ENCODE peak calls at places on chromosomes 4 and X, in four cellular contexts. One of them, this sample, is unnamed.
A peak's percentile ranks its signal among the peaks of the same experiment; 100 is the strongest.

GRCh38 chrX:10106801-10107200 is 50.0 kb upstream of the CLCN4 start:
- DNase-seq in H1: no peak
- DNase-seq in IMR-90: no peak
- DNase-seq in mesenchymal stem cell: no peak
- DNase-seq in this sample: no peak

GRCh38 chrX:132480581-132481203 is 8.1 kb downstream of the MBNL3 start:
- DNase-seq in mesenchymal stem cell: peak; percentile 85
- DNase-seq in IMR-90: peak; percentile 20
- DNase-seq in H1: no peak
- DNase-seq in this sample: no peak

GRCh38 chr4:78145005-78145404 is 87.9 kb downstream of the FRAS1 start:
- DNase-seq in IMR-90: no peak
- DNase-seq in mesenchymal stem cell: no peak
- DNase-seq in H1: no peak
- DNase-seq in this sample: no peak

GRCh38 chr4:18932940-18933339 is 911.4 kb upstream of the LCORL start:
- DNase-seq in IMR-90: no peak
- DNase-seq in mesenchymal stem cell: no peak
- DNase-seq in H1: no peak
- DNase-seq in this sample: no peak

GRCh38 chrX:123803331-123803983 is 56.4 kb upstream of the XIAP start:
- DNase-seq in H1: no peak
- DNase-seq in mesenchymal stem cell: peak; percentile 93
- DNase-seq in IMR-90: peak; percentile 75
- DNase-seq in this sample: peak; percentile 0

GRCh38 chr4:68738036-68738435 is 67.6 kb upstream of the UGT2B15 start:
- DNase-seq in IMR-90: no peak
- DNase-seq in mesenchymal stem cell: no peak
- DNase-seq in H1: no peak
- DNase-seq in this sample: no peak

GRCh38 chr4:18934197-18934596 is 912.6 kb upstream of the LCORL start:
- DNase-seq in H1: no peak
- DNase-seq in mesenchymal stem cell: no peak
- DNase-seq in IMR-90: no peak
- DNase-seq in this sample: no peak

GRCh38 chrX:154013614-154014360 is 5.9 kb downstream of the IRAK1 start:
- DNase-seq in H1: no peak
- DNase-seq in IMR-90: peak; percentile 10
- DNase-seq in mesenchymal stem cell: peak; percentile 29
- DNase-seq in this sample: peak; percentile 24

GRCh38 chr4:153520227-153520626 is 54.1 kb downstream of the TMEM131L start:
- DNase-seq in H1: no peak
- DNase-seq in mesenchymal stem cell: no peak
- DNase-seq in IMR-90: no peak
- DNase-seq in this sample: no peak

GRCh38 chrX:136148391-136148790 is 1.1 kb downstream of the FHL1 start:
- DNase-seq in H1: no peak
- DNase-seq in mesenchymal stem cell: no peak
- DNase-seq in IMR-90: no peak
- DNase-seq in this sample: no peak

GRCh38 chr4:54099959-54100606 is at the start of gene GSX2:
- DNase-seq in H1: no peak
- DNase-seq in IMR-90: no peak
- DNase-seq in mesenchymal stem cell: no peak
- DNase-seq in this sample: no peak

GRCh38 chr4:153792007-153792892 is 3.4 kb upstream of the SFRP2 start:
- DNase-seq in IMR-90: no peak
- DNase-seq in mesenchymal stem cell: peak; percentile 82
- DNase-seq in H1: peak; percentile 85
- DNase-seq in this sample: peak; percentile 94

GRCh38 chr4:113561092-113561491 is 200.4 kb downstream of the CAMK2D start:
- DNase-seq in IMR-90: no peak
- DNase-seq in H1: no peak
- DNase-seq in mesenchymal stem cell: no peak
- DNase-seq in this sample: no peak

GRCh38 chr4:1030559-1030958 is 19.1 kb downstream of the FGFRL1 start:
- DNase-seq in H1: no peak
- DNase-seq in IMR-90: no peak
- DNase-seq in mesenchymal stem cell: no peak
- DNase-seq in this sample: no peak

GRCh38 chrX:68431836-68432235 is 1.5 kb downstream of the OPHN1 start:
- DNase-seq in IMR-90: peak; percentile 66
- DNase-seq in mesenchymal stem cell: no peak
- DNase-seq in H1: no peak
- DNase-seq in this sample: no peak
- H4K8ac ChIP-seq in IMR-90: no peak overlapping the region
- H4K8ac ChIP-seq in mesenchymal stem cell: no peak overlapping the region
- H4K8ac ChIP-seq in H1: no peak overlapping the region
- H4K8ac ChIP-seq in this sample: no peak overlapping the region

DNA sequence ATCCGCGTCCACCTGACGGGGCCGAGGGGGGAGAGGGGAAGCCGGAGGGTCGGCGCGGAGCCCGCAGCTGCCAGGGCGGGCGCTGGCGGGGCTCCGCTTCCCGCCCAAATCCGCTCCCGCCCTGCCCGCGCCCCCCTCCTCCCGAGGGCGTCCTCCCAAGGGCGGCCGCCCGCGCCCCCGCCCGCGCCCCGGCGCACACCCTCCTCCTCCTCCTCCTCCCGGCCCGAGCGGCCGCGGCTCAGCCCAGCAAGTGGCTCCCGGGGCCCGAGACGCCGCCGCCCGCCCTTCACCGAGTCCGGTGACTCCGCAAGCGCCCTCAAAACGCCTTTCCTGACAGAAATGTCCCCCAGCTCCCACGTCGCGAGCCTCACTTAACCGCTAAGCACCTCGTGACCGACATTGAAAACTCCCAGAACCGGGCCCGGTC is 487 bp downstream of the HMGB2 start:
- DNase-seq in H1: no peak
- DNase-seq in mesenchymal stem cell: no peak
- DNase-seq in IMR-90: peak; percentile 19
- DNase-seq in this sample: peak; percentile 41
- H4K8ac ChIP-seq in H1: peak overlapping the region; percentile 100
- H4K8ac ChIP-seq in mesenchymal stem cell: peak overlapping the region; percentile 97
- H4K8ac ChIP-seq in IMR-90: peak overlapping the region; percentile 69
- H4K8ac ChIP-seq in this sample: peak overlapping the region; percentile 5

GRCh38 chr4:37977471-37978452 is 17.6 kb downstream of the PTTG2 start:
- DNase-seq in mesenchymal stem cell: peak; percentile 76
- DNase-seq in IMR-90: peak; percentile 55
- DNase-seq in H1: no peak
- DNase-seq in this sample: peak; percentile 12
- H4K8ac ChIP-seq in mesenchymal stem cell: no peak overlapping the region
- H4K8ac ChIP-seq in IMR-90: peak overlapping the region; percentile 28
- H4K8ac ChIP-seq in H1: peak overlapping the region; percentile 71
- H4K8ac ChIP-seq in this sample: no peak overlapping the region

DNA sequence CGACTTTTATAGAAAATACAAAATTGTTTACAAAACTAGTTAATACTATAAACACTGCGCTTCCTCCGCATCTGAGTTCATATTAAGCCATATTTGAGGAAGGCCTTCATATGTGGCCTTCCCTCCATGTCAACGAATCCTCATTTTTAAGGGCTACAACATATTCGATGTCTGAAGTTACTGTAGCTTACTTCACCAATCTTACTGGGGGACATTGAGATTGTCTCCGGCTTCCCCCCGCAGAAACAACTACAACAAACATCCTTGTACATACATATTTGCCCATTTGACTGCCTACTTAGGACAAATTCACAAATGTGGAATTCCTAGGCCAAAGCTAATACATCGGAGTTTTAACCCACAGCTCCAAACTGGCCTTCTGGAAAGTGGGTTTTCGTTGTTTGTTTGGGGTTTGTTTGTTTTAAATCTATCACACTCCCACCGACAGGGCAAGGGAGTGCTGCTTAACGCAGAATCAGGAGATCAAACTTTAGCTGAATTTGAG is 581 bp upstream of the FAM114A1 start:
- DNase-seq in mesenchymal stem cell: no peak
- DNase-seq in H1: no peak
- DNase-seq in IMR-90: no peak
- DNase-seq in this sample: no peak
- H4K8ac ChIP-seq in mesenchymal stem cell: peak overlapping the region; percentile 80
- H4K8ac ChIP-seq in H1: no peak overlapping the region
- H4K8ac ChIP-seq in IMR-90: peak overlapping the region; percentile 97
- H4K8ac ChIP-seq in this sample: no peak overlapping the region

GRCh38 chr4:169175035-169175434 is 95.7 kb downstream of the SH3RF1 start:
- DNase-seq in mesenchymal stem cell: no peak
- DNase-seq in IMR-90: no peak
- DNase-seq in H1: no peak
- DNase-seq in this sample: no peak

GRCh38 chr4:169184686-169185085 is 86.1 kb downstream of the SH3RF1 start:
- DNase-seq in mesenchymal stem cell: no peak
- DNase-seq in IMR-90: no peak
- DNase-seq in H1: no peak
- DNase-seq in this sample: no peak

GRCh38 chr4:169183581-169183980 is 87.2 kb downstream of the SH3RF1 start:
- DNase-seq in IMR-90: no peak
- DNase-seq in mesenchymal stem cell: no peak
- DNase-seq in H1: no peak
- DNase-seq in this sample: no peak

GRCh38 chr4:169184236-169184635 is 86.5 kb downstream of the SH3RF1 start:
- DNase-seq in mesenchymal stem cell: no peak
- DNase-seq in IMR-90: peak; percentile 46
- DNase-seq in H1: no peak
- DNase-seq in this sample: no peak

GRCh38 chr4:169179609-169180526 is 90.9 kb downstream of the SH3RF1 start:
- DNase-seq in H1: no peak
- DNase-seq in IMR-90: peak; percentile 40
- DNase-seq in mesenchymal stem cell: peak; percentile 38
- DNase-seq in this sample: no peak
- H4K8ac ChIP-seq in H1: no peak overlapping the region
- H4K8ac ChIP-seq in IMR-90: peak overlapping the region; percentile 1
- H4K8ac ChIP-seq in mesenchymal stem cell: no peak overlapping the region
- H4K8ac ChIP-seq in this sample: no peak overlapping the region

DNA sequence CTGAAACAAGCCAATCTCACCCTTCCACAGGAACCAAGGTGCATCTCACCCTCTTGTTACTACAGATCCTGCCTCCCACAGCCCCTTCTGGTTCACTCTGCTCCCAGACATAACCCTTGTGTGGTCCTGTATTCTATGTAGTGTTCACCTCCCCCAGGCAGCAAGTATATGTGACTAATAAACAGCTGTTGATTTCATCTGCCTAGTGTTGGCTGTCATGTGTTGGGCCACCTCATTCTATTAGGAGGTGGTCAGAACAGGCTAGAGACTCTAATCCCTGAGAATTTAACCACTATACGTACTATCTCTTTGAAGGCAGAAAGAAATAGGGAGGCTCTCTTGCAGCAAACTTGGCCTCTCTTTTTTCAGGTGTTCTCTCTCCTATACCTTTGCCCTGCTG is 134.3 kb upstream of the RPL34 start:
- DNase-seq in mesenchymal stem cell: no peak
- DNase-seq in IMR-90: no peak
- DNase-seq in H1: no peak
- DNase-seq in this sample: no peak
- H4K8ac ChIP-seq in mesenchymal stem cell: no peak overlapping the region
- H4K8ac ChIP-seq in IMR-90: no peak overlapping the region
- H4K8ac ChIP-seq in H1: no peak overlapping the region
- H4K8ac ChIP-seq in this sample: no peak overlapping the region

GRCh38 chr4:138488527-138488926 is 246.4 kb upstream of the SLC7A11 start:
- DNase-seq in IMR-90: no peak
- DNase-seq in mesenchymal stem cell: no peak
- DNase-seq in H1: no peak
- DNase-seq in this sample: no peak
- H4K8ac ChIP-seq in IMR-90: peak overlapping the region; percentile 28
- H4K8ac ChIP-seq in mesenchymal stem cell: no peak overlapping the region
- H4K8ac ChIP-seq in H1: no peak overlapping the region
- H4K8ac ChIP-seq in this sample: no peak overlapping the region

GRCh38 chr4:127880764-127881564 is at the start of gene PLK4:
- DNase-seq in H1: peak; percentile 96
- DNase-seq in IMR-90: peak; percentile 93
- DNase-seq in mesenchymal stem cell: peak; percentile 93
- DNase-seq in this sample: peak; percentile 89
- H4K8ac ChIP-seq in H1: peak within 1 kb of the TSS; percentile 100
- H4K8ac ChIP-seq in IMR-90: peak within 1 kb of the TSS; percentile 97
- H4K8ac ChIP-seq in mesenchymal stem cell: no peak within 1 kb of the TSS
- H4K8ac ChIP-seq in this sample: no peak within 1 kb of the TSS

GRCh38 chr4:158131037-158131436 is 41.8 kb downstream of the GASK1B start:
- DNase-seq in IMR-90: no peak
- DNase-seq in H1: no peak
- DNase-seq in mesenchymal stem cell: no peak
- DNase-seq in this sample: no peak
- H4K8ac ChIP-seq in IMR-90: no peak overlapping the region
- H4K8ac ChIP-seq in H1: no peak overlapping the region
- H4K8ac ChIP-seq in mesenchymal stem cell: no peak overlapping the region
- H4K8ac ChIP-seq in this sample: no peak overlapping the region

GRCh38 chr4:55346851-55347255 is 811 bp downstream of the SRD5A3 start:
- DNase-seq in H1: no peak
- DNase-seq in mesenchymal stem cell: no peak
- DNase-seq in IMR-90: no peak
- DNase-seq in this sample: no peak
- H4K8ac ChIP-seq in H1: peak overlapping the region; percentile 94
- H4K8ac ChIP-seq in mesenchymal stem cell: peak overlapping the region; percentile 81
- H4K8ac ChIP-seq in IMR-90: peak overlapping the region; percentile 91
- H4K8ac ChIP-seq in this sample: no peak overlapping the region

This sample was measured in neuronal stem cell.